ENCODE peak calls at places on chromosomes 7 and 10, in seven cellular contexts. One of them, this sample, is unnamed.

GRCh38 chr7:139647085-139647484 is 123.6 kb downstream of the CLEC2L start:
- DNase-seq in small intestine: no peak
- DNase-seq in CD8-positive, alpha-beta T cell: no peak
- DNase-seq in psoas muscle: no peak
- DNase-seq in HCT116: no peak
- DNase-seq in neural progenitor cell: no peak
- DNase-seq in colonic mucosa: no peak
- DNase-seq in this sample: no peak

GRCh38 chr10:80356563-80356999 is at the start of the genes DYDC1 and DYDC2:
- DNase-seq in small intestine: peak; percentile 53
- DNase-seq in CD8-positive, alpha-beta T cell: peak; percentile 66
- DNase-seq in psoas muscle: peak; percentile 60
- DNase-seq in HCT116: no peak
- DNase-seq in neural progenitor cell: peak; percentile 94
- DNase-seq in colonic mucosa: peak; percentile 45
- DNase-seq in this sample: no peak

GRCh38 chr7:142997590-142997989 is 29.3 kb downstream of the OR9A2 start:
- DNase-seq in small intestine: peak; percentile 39
- DNase-seq in CD8-positive, alpha-beta T cell: no peak
- DNase-seq in psoas muscle: no peak
- DNase-seq in HCT116: no peak
- DNase-seq in neural progenitor cell: no peak
- DNase-seq in colonic mucosa: no peak
- DNase-seq in this sample: no peak

GRCh38 chr10:129888784-129889616 is 75.1 kb downstream of the EBF3 start:
- DNase-seq in small intestine: peak; percentile 9
- DNase-seq in CD8-positive, alpha-beta T cell: peak; percentile 60
- DNase-seq in psoas muscle: peak; percentile 86
- DNase-seq in HCT116: no peak
- DNase-seq in neural progenitor cell: peak; percentile 80
- DNase-seq in colonic mucosa: peak; percentile 23
- DNase-seq in this sample: no peak

GRCh38 chr7:80806653-80807052 is 112.2 kb downstream of the SEMA3C start:
- DNase-seq in small intestine: no peak
- DNase-seq in CD8-positive, alpha-beta T cell: no peak
- DNase-seq in psoas muscle: no peak
- DNase-seq in HCT116: no peak
- DNase-seq in neural progenitor cell: peak; percentile 6
- DNase-seq in colonic mucosa: no peak
- DNase-seq in this sample: no peak

GRCh38 chr7:2798669-2799068 is 45.4 kb downstream of the GNA12 start:
- DNase-seq in small intestine: no peak
- DNase-seq in CD8-positive, alpha-beta T cell: no peak
- DNase-seq in psoas muscle: no peak
- DNase-seq in HCT116: no peak
- DNase-seq in neural progenitor cell: no peak
- DNase-seq in colonic mucosa: no peak
- DNase-seq in this sample: no peak

GRCh38 chr10:114661212-114661611 is 3.1 kb upstream of the ABLIM1 start:
- DNase-seq in small intestine: no peak
- DNase-seq in CD8-positive, alpha-beta T cell: no peak
- DNase-seq in psoas muscle: no peak
- DNase-seq in HCT116: no peak
- DNase-seq in neural progenitor cell: no peak
- DNase-seq in colonic mucosa: no peak
- DNase-seq in this sample: no peak

GRCh38 chr10:77836299-77836820 is 90.2 kb downstream of the DLG5 start:
- DNase-seq in small intestine: peak; percentile 53
- DNase-seq in CD8-positive, alpha-beta T cell: peak; percentile 72
- DNase-seq in psoas muscle: peak; percentile 78
- DNase-seq in HCT116: no peak
- DNase-seq in neural progenitor cell: no peak
- DNase-seq in colonic mucosa: peak; percentile 47
- DNase-seq in this sample: peak; percentile 57

GRCh38 chr7:106736123-106736507 is 75.2 kb upstream of the CCDC71L start:
- DNase-seq in small intestine: no peak
- DNase-seq in CD8-positive, alpha-beta T cell: no peak
- DNase-seq in psoas muscle: no peak
- DNase-seq in HCT116: no peak
- DNase-seq in neural progenitor cell: no peak
- DNase-seq in colonic mucosa: no peak
- DNase-seq in this sample: no peak

GRCh38 chr7:106735637-106736036 is 74.7 kb upstream of the CCDC71L start:
- DNase-seq in small intestine: no peak
- DNase-seq in CD8-positive, alpha-beta T cell: no peak
- DNase-seq in psoas muscle: no peak
- DNase-seq in HCT116: no peak
- DNase-seq in neural progenitor cell: no peak
- DNase-seq in colonic mucosa: no peak
- DNase-seq in this sample: no peak

GRCh38 chr7:106732045-106732444 is 71.1 kb upstream of the CCDC71L start:
- DNase-seq in small intestine: no peak
- DNase-seq in CD8-positive, alpha-beta T cell: no peak
- DNase-seq in psoas muscle: no peak
- DNase-seq in HCT116: no peak
- DNase-seq in neural progenitor cell: no peak
- DNase-seq in colonic mucosa: no peak
- DNase-seq in this sample: no peak

GRCh38 chr7:106736508-106737201 is 75.7 kb upstream of the CCDC71L start:
- DNase-seq in small intestine: peak; percentile 73
- DNase-seq in CD8-positive, alpha-beta T cell: no peak
- DNase-seq in psoas muscle: no peak
- DNase-seq in HCT116: peak; percentile 73
- DNase-seq in neural progenitor cell: peak; percentile 73
- DNase-seq in colonic mucosa: peak; percentile 41
- DNase-seq in this sample: peak; percentile 41

GRCh38 chr7:106737202-106737562 is 76.2 kb upstream of the CCDC71L start:
- DNase-seq in small intestine: no peak
- DNase-seq in CD8-positive, alpha-beta T cell: no peak
- DNase-seq in psoas muscle: no peak
- DNase-seq in HCT116: no peak
- DNase-seq in neural progenitor cell: no peak
- DNase-seq in colonic mucosa: no peak
- DNase-seq in this sample: no peak
- H3K4me3 ChIP-seq in small intestine: no peak overlapping the region
- H3K4me3 ChIP-seq in CD8-positive, alpha-beta T cell: no peak overlapping the region
- H3K4me3 ChIP-seq in psoas muscle: no peak overlapping the region
- H3K4me3 ChIP-seq in HCT116: no peak overlapping the region
- H3K4me3 ChIP-seq in neural progenitor cell: no peak overlapping the region
- H3K4me3 ChIP-seq in colonic mucosa: no peak overlapping the region
- H3K4me3 ChIP-seq in this sample: no peak overlapping the region

GRCh38 chr10:91598211-91598981 is 34.5 kb downstream of the PPP1R3C start:
- DNase-seq in small intestine: peak; percentile 46
- DNase-seq in CD8-positive, alpha-beta T cell: no peak
- DNase-seq in psoas muscle: no peak
- DNase-seq in HCT116: peak; percentile 32
- DNase-seq in neural progenitor cell: no peak
- DNase-seq in colonic mucosa: peak; percentile 37
- DNase-seq in this sample: no peak

GRCh38 chr10:91593366-91593765 is 39.5 kb downstream of the PPP1R3C start:
- DNase-seq in small intestine: no peak
- DNase-seq in CD8-positive, alpha-beta T cell: no peak
- DNase-seq in psoas muscle: no peak
- DNase-seq in HCT116: no peak
- DNase-seq in neural progenitor cell: no peak
- DNase-seq in colonic mucosa: no peak
- DNase-seq in this sample: no peak

GRCh38 chr10:91601212-91601611 is 31.7 kb downstream of the PPP1R3C start:
- DNase-seq in small intestine: no peak
- DNase-seq in CD8-positive, alpha-beta T cell: no peak
- DNase-seq in psoas muscle: no peak
- DNase-seq in HCT116: no peak
- DNase-seq in neural progenitor cell: no peak
- DNase-seq in colonic mucosa: no peak
- DNase-seq in this sample: no peak

GRCh38 chr10:91596821-91597396 is 36.0 kb downstream of the PPP1R3C start:
- DNase-seq in small intestine: no peak
- DNase-seq in CD8-positive, alpha-beta T cell: no peak
- DNase-seq in psoas muscle: no peak
- DNase-seq in HCT116: no peak
- DNase-seq in neural progenitor cell: no peak
- DNase-seq in colonic mucosa: no peak
- DNase-seq in this sample: no peak

GRCh38 chr10:91597397-91597881 is 35.4 kb downstream of the PPP1R3C start:
- DNase-seq in small intestine: peak; percentile 62
- DNase-seq in CD8-positive, alpha-beta T cell: no peak
- DNase-seq in psoas muscle: no peak
- DNase-seq in HCT116: no peak
- DNase-seq in neural progenitor cell: no peak
- DNase-seq in colonic mucosa: no peak
- DNase-seq in this sample: no peak
- H3K27ac ChIP-seq in small intestine: no peak overlapping the region
- H3K27ac ChIP-seq in CD8-positive, alpha-beta T cell: no peak overlapping the region
- H3K27ac ChIP-seq in psoas muscle: peak overlapping the region; percentile 95
- H3K27ac ChIP-seq in HCT116: no peak overlapping the region
- H3K27ac ChIP-seq in neural progenitor cell: no peak overlapping the region
- H3K27ac ChIP-seq in colonic mucosa: no peak overlapping the region
- H3K27ac ChIP-seq in this sample: no peak overlapping the region

GRCh38 chr10:37584643-37585042 is 272.8 kb downstream of the ZNF248 start:
- DNase-seq in small intestine: no peak
- DNase-seq in CD8-positive, alpha-beta T cell: no peak
- DNase-seq in psoas muscle: no peak
- DNase-seq in HCT116: no peak
- DNase-seq in neural progenitor cell: no peak
- DNase-seq in colonic mucosa: no peak
- DNase-seq in this sample: no peak
- H3K9me3 ChIP-seq in small intestine: no peaks in the 10 kb centered on the region
- H3K9me3 ChIP-seq in CD8-positive, alpha-beta T cell: no peaks in the 10 kb centered on the region
- H3K9me3 ChIP-seq in psoas muscle: no peaks in the 10 kb centered on the region
- H3K9me3 ChIP-seq in HCT116: peaks cover 6% of the 10 kb centered on the region
- H3K9me3 ChIP-seq in neural progenitor cell: no peaks in the 10 kb centered on the region
- H3K9me3 ChIP-seq in colonic mucosa: no peaks in the 10 kb centered on the region
- H3K9me3 ChIP-seq in this sample: peaks cover 2% of the 10 kb centered on the region

DNA sequence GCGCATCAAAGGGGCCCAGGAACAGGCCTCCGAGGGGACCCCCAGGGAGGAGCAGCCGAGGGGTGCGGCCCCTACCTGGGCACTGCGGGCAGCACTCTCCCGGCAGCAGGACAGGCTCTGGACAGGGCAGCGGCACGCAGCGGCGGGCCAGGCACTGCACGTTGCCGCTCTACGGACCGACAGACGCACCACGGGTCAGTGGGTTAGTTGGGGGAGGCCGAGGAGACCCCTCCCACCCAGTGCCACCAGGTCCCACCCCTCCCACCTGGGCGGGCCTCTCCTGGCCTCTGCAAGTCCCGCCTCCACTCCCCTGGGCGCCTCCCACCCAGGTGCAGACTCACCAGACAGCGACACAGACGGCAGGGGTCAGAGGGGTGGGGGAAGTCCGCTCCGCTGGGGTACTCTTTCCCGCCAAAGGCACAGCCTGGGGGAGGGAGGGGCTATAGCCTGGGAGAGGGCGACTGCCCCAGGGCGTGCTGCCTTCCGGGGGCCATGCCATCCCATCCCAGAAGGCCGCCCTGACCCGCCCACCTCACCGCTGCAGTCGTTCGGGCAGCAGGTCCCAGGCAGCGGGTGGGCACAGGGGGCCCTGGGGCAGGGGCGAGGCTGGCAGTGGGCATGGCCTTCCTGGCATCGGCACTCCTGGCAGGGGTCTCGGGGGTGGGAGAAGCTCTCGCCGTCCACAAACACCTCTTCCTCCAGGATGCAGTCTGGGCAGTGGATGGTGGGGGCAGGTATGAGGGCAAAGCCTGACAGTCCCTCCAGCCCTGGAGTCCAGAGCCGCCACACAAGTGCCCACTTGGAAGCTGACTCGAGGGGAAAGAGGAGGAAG is 19.2 kb downstream of the KCP start:
- DNase-seq in small intestine: peak; percentile 35
- DNase-seq in CD8-positive, alpha-beta T cell: no peak
- DNase-seq in psoas muscle: peak; percentile 50
- DNase-seq in HCT116: no peak
- DNase-seq in neural progenitor cell: peak; percentile 63
- DNase-seq in colonic mucosa: no peak
- DNase-seq in this sample: no peak
- H3K4me3 ChIP-seq in small intestine: peak overlapping the region; percentile 59
- H3K4me3 ChIP-seq in CD8-positive, alpha-beta T cell: no peak overlapping the region
- H3K4me3 ChIP-seq in psoas muscle: no peak overlapping the region
- H3K4me3 ChIP-seq in HCT116: peak overlapping the region; percentile 65
- H3K4me3 ChIP-seq in neural progenitor cell: peak overlapping the region; percentile 38
- H3K4me3 ChIP-seq in colonic mucosa: peak overlapping the region; percentile 22
- H3K4me3 ChIP-seq in this sample: no peak overlapping the region

GRCh38 chr7:33873981-33874750 is 31.2 kb upstream of the BMPER start:
- DNase-seq in small intestine: no peak
- DNase-seq in CD8-positive, alpha-beta T cell: no peak
- DNase-seq in psoas muscle: no peak
- DNase-seq in HCT116: no peak
- DNase-seq in neural progenitor cell: no peak
- DNase-seq in colonic mucosa: no peak
- DNase-seq in this sample: no peak

GRCh38 chr7:33874943-33875342 is 30.4 kb upstream of the BMPER start:
- DNase-seq in small intestine: no peak
- DNase-seq in CD8-positive, alpha-beta T cell: no peak
- DNase-seq in psoas muscle: no peak
- DNase-seq in HCT116: no peak
- DNase-seq in neural progenitor cell: no peak
- DNase-seq in colonic mucosa: no peak
- DNase-seq in this sample: no peak

GRCh38 chr7:33873518-33873917 is 31.8 kb upstream of the BMPER start:
- DNase-seq in small intestine: no peak
- DNase-seq in CD8-positive, alpha-beta T cell: no peak
- DNase-seq in psoas muscle: no peak
- DNase-seq in HCT116: no peak
- DNase-seq in neural progenitor cell: peak; percentile 71
- DNase-seq in colonic mucosa: no peak
- DNase-seq in this sample: no peak

GRCh38 chr7:33870120-33870519 is 35.2 kb upstream of the BMPER start:
- DNase-seq in small intestine: no peak
- DNase-seq in CD8-positive, alpha-beta T cell: no peak
- DNase-seq in psoas muscle: no peak
- DNase-seq in HCT116: no peak
- DNase-seq in neural progenitor cell: no peak
- DNase-seq in colonic mucosa: no peak
- DNase-seq in this sample: no peak

DNA sequence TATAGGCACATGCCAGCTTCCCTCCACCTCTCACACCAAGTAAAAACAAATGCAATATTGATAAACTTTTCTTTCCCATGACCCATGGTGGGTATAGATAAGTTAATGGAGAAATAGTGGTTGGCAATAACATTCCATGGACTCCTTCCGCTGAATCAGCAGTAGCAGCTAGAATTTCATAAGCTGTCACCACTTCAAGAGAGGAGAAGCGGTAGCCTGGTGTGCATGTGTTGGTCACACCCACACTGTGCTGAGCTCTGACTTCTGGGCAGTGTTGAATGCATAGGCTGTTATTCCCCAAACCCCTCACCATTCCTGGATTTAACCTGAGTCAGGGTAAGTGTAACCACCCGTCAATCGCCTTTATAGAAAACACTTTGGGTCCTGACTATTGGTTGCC is 32.5 kb upstream of the BMPER start:
- DNase-seq in small intestine: no peak
- DNase-seq in CD8-positive, alpha-beta T cell: no peak
- DNase-seq in psoas muscle: no peak
- DNase-seq in HCT116: no peak
- DNase-seq in neural progenitor cell: no peak
- DNase-seq in colonic mucosa: no peak
- DNase-seq in this sample: no peak
- H3K27ac ChIP-seq in small intestine: no peak overlapping the region
- H3K27ac ChIP-seq in CD8-positive, alpha-beta T cell: no peak overlapping the region
- H3K27ac ChIP-seq in psoas muscle: no peak overlapping the region
- H3K27ac ChIP-seq in HCT116: no peak overlapping the region
- H3K27ac ChIP-seq in neural progenitor cell: peak overlapping the region; percentile 81
- H3K27ac ChIP-seq in colonic mucosa: no peak overlapping the region
- H3K27ac ChIP-seq in this sample: no peak overlapping the region

This sample was measured in lung.